ENCODE peak calls at places on chromosomes 3 and 15, in five cellular contexts. C is GM12891, E is K562, M is H1, Q is HepG2. H is an unnamed sample.
A peak's percentile ranks its signal among the peaks of the same experiment; 100 is the strongest.

GRCh38 chr15:66679657-66680108 is 22.4 kb upstream of the SMAD6 start:
- DNase-seq in C (no peak), E (peak; percentile 92), M (peak; percentile 71), Q (peak; percentile 89), H (no peak)

GRCh38 chr3:147358144-147358992 is 48.0 kb downstream of the ZIC4 start:
- DNase-seq in C (no peak), E (no peak), M (peak; percentile 65), Q (no peak), H (no peak)

GRCh38 chr3:157491136-157491535 is 12.1 kb downstream of the VEPH1 start:
- DNase-seq in C (no peak), E (no peak), M (no peak), Q (no peak), H (no peak)

GRCh38 chr3:24225027-24225743 is 269.5 kb downstream of the THRB start:
- DNase-seq in C (no peak), E (no peak), M (no peak), Q (no peak), H (no peak)

GRCh38 chr3:13652728-13653127 is 103.8 kb downstream of the FBLN2 start:
- DNase-seq in C (no peak), E (no peak), M (no peak), Q (no peak), H (no peak)

GRCh38 chr3:9809615-9810356 is at the start of gene TTLL3:
- DNase-seq in C (peak; percentile 62), E (peak; percentile 49), M (peak; percentile 88), Q (no peak), H (peak; percentile 57)

GRCh38 chr3:30135190-30135589 is 471.2 kb upstream of the TGFBR2 start:
- DNase-seq in C (no peak), E (no peak), M (no peak), Q (no peak), H (no peak)

GRCh38 chr3:9500108-9501050 is 53.2 kb downstream of the LHFPL4 start:
- DNase-seq in C (peak; percentile 84), E (peak; percentile 90), M (peak; percentile 99), Q (peak; percentile 28), H (peak; percentile 79)

GRCh38 chr3:152222327-152222726 is 46.4 kb upstream of the MBNL1 start:
- DNase-seq in C (no peak), E (no peak), M (no peak), Q (no peak), H (no peak)

GRCh38 chr3:195179782-195180489 is 91.0 kb downstream of the XXYLT1 start:
- DNase-seq in C (no peak), E (no peak), M (no peak), Q (no peak), H (no peak)

GRCh38 chr3:152071924-152072323 is 196.8 kb upstream of the MBNL1 start:
- DNase-seq in C (no peak), E (no peak), M (no peak), Q (peak; percentile 19), H (no peak)

GRCh38 chr15:51312754-51313390 is 25.5 kb downstream of the CYP19A1 start:
- DNase-seq in C (no peak), E (no peak), M (no peak), Q (peak; percentile 68), H (no peak)

GRCh38 chr3:182516597-182517336 is 276.5 kb upstream of the ATP11B start:
- DNase-seq in C (no peak), E (no peak), M (no peak), Q (no peak), H (no peak)

GRCh38 chr15:63255485-63255990 is 21.9 kb upstream of the APH1B start:
- DNase-seq in C (no peak), E (no peak), M (no peak), Q (no peak), H (no peak)

GRCh38 chr15:43187544-43188155 is 2.4 kb downstream of the CCNDBP1 start:
- DNase-seq in C (no peak), E (no peak), M (no peak), Q (peak; percentile 53), H (no peak)

GRCh38 chr15:88604972-88605506 is 16.1 kb upstream of the AEN start:
- DNase-seq in C (no peak), E (no peak), M (no peak), Q (no peak), H (no peak)

GRCh38 chr15:88606437-88606794 is 14.7 kb upstream of the AEN start:
- DNase-seq in C (no peak), E (no peak), M (no peak), Q (no peak), H (no peak)

GRCh38 chr15:88605507-88606436 is 15.4 kb upstream of the AEN start:
- DNase-seq in C (no peak), E (peak; percentile 79), M (peak; percentile 91), Q (no peak), H (no peak)

GRCh38 chr15:88603885-88604284 is 17.3 kb upstream of the AEN start:
- DNase-seq in C (no peak), E (no peak), M (no peak), Q (no peak), H (no peak)

DNA sequence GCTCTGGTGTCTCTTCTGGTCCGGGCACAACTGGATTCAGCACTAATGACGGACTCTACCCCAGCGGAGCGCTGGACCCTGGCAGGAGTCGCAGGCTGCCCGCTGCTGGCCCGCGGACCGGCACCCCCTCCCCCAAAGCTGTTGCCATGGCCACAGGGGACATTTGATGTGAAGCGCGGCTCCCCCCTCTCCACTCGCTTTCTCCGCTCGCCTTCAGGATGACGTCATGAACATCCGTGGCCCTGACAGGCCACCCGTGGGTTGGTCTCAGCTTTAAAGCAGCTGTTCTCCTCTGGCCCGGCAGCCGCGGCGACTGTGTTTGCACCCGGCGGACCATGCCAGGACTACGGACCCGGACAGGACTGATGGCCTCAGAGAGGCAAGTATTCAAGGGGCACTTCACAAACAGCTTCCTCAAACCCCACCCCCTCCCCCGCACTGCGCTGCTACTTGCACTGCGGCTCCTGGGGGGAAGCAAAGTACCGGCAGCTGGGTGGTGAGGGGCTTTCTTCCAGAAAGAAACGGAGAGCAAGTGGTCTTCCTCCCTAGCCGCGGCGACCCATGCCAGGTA is 16.7 kb upstream of the AEN start:
- DNase-seq in C (no peak), E (no peak), M (no peak), Q (no peak), H (no peak)
- TF ChIP-seq POLR2A in C (no peak), E (no peak), M (no peak), Q (no peak), H (no peak)

GRCh38 chr3:72748659-72749058 is 99.6 kb downstream of the SHQ1 start:
- DNase-seq in C (no peak), E (no peak), M (no peak), Q (no peak), H (no peak)
- TF ChIP-seq TAF1 in C (no peak), E (no peak), M (no peak), Q (no peak), H (no peak)

GRCh38 chr3:64023187-64023860 is at the start of gene PSMD6:
- DNase-seq in C (peak; percentile 71), E (peak; percentile 86), M (peak; percentile 99), Q (peak; percentile 68), H (peak; percentile 71)
- TF ChIP-seq POLR2A in C (peak; percentile 85), E (peak; percentile 79), M (peak; percentile 80), Q (peak; percentile 82), H (peak; percentile 89)

DNA sequence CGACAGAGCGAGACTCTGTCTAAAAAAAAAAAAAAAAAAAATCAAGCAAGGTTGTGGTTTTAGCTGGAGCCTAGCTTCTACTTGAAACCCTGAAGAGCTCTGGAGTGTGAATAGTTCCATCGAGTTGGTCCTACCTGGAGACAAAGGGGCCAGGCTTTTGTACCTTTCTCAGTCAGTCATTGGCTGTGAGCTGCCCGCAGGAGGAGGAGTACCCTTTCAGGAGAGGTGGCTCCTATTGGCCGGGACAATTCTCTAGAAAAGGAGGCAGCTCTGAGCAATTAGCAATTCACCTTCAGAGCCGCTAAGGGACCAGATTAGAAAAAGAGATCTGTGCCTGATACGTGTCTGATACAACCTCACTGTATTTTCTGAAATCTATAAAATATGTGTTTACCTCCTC is 29.9 kb upstream of the PDCD6IP start:
- DNase-seq in C (no peak), E (no peak), M (no peak), Q (no peak), H (no peak)
- TF ChIP-seq TAF1 in C (no peak), E (no peak), M (no peak), Q (no peak), H (no peak)

H was measured in GM12892.